ENCODE peak calls at places on chromosomes 5 and 9, in nine cellular contexts. O is CD4-positive, alpha-beta T cell; Q is ovary; C is OCI-LY7; X is dorsolateral prefrontal cortex; U is mesothelial cell of epicardium; I is stomach; R is natural killer cell; Z is WERI-Rb-1. A is an unnamed sample.

GRCh38 chr5:175216991-175217390 is 227.0 kb downstream of the DRD1 start:
- DNase-seq in Q (no peak), O (no peak), Z (no peak), X (no peak), C (no peak), R (no peak), I (no peak), U (no peak), A (no peak)

GRCh38 chr5:65721050-65721774 is 697 bp downstream of the SGTB start:
- DNase-seq in U (peak), Z (peak), Q (peak), X (peak), O (peak), C (peak), R (no peak), I (peak), A (peak)

GRCh38 chr5:138890686-138891085 is 15.6 kb upstream of the LRRTM2 start:
- DNase-seq in C (no peak), O (no peak), Z (no peak), U (no peak), I (no peak), R (no peak), Q (no peak), X (no peak), A (no peak)

GRCh38 chr5:181188700-181189362 is 16.2 kb downstream of the TRIM7 start:
- DNase-seq in R (peak), Q (peak), U (peak), I (peak), O (peak), C (peak), Z (peak), X (peak), A (peak)

GRCh38 chr5:138955013-138955660 is 80.0 kb upstream of the LRRTM2 start:
- DNase-seq in R (no peak), O (no peak), U (no peak), Q (no peak), Z (peak), C (no peak), I (peak), X (peak), A (no peak)

GRCh38 chr5:87263498-87263897 is 4.2 kb upstream of the RASA1 start:
- DNase-seq in C (no peak), X (no peak), O (no peak), R (no peak), I (no peak), Q (no peak), U (no peak), Z (no peak), A (no peak)

GRCh38 chr9:107635137-107635802 is 145.7 kb upstream of the KLF4 start:
- DNase-seq in O (no peak), U (no peak), I (no peak), R (no peak), X (no peak), C (no peak), Q (no peak), Z (no peak), A (no peak)

GRCh38 chr5:139816566-139816965 is 21.0 kb downstream of the PSD2 start:
- DNase-seq in Q (no peak), R (no peak), O (no peak), X (no peak), I (no peak), U (no peak), Z (no peak), C (no peak), A (no peak)

GRCh38 chr9:32128546-32128945 is 255.9 kb upstream of the ACO1 start:
- DNase-seq in X (no peak), I (no peak), O (no peak), R (no peak), Z (peak), Q (no peak), U (no peak), C (no peak), A (peak)

GRCh38 chr9:138098908-138099791 is 221.6 kb downstream of the CACNA1B start:
- DNase-seq in O (no peak), X (no peak), I (peak), Q (no peak), Z (no peak), U (peak), C (no peak), R (peak), A (no peak)

GRCh38 chr9:104091708-104092107 is 2.4 kb upstream of the SMC2 start:
- DNase-seq in Z (no peak), R (no peak), C (peak), U (no peak), I (no peak), O (no peak), Q (no peak), X (no peak), A (no peak)

GRCh38 chr9:32551491-32552049 is 557 bp upstream of the SMIM27 start:
- DNase-seq in U (peak), R (peak), O (peak), I (no peak), Z (peak), Q (peak), C (peak), X (no peak), A (peak)

GRCh38 chr5:31663519-31663918 is 24.6 kb downstream of the PDZD2 start:
- DNase-seq in O (no peak), R (no peak), U (no peak), C (no peak), Z (no peak), X (no peak), I (no peak), Q (no peak), A (no peak)

GRCh38 chr5:116543501-116543900 is 31.1 kb downstream of the SEMA6A start:
- DNase-seq in R (no peak), X (no peak), I (no peak), Z (no peak), Q (no peak), U (no peak), O (no peak), C (no peak), A (no peak)

GRCh38 chr5:131986161-131986912 is 25.1 kb downstream of the ACSL6 start:
- DNase-seq in C (no peak), Q (no peak), X (no peak), I (no peak), R (no peak), U (no peak), Z (no peak), O (no peak), A (no peak)

GRCh38 chr9:5971740-5972139 is 43.7 kb downstream of the RANBP6 start:
- DNase-seq in Z (no peak), I (no peak), O (no peak), R (no peak), X (no peak), C (no peak), U (no peak), Q (no peak), A (no peak)

GRCh38 chr5:37940931-37941623 is 101.2 kb upstream of the GDNF start:
- DNase-seq in X (no peak), R (no peak), I (no peak), Q (no peak), U (no peak), Z (no peak), O (no peak), C (no peak), A (no peak)

GRCh38 chr5:39219433-39219832 is at the start of gene FYB1:
- DNase-seq in R (no peak), I (no peak), Q (no peak), U (no peak), Z (no peak), O (no peak), C (no peak), X (no peak), A (no peak)

GRCh38 chr9:108784998-108785397 is 70.8 kb downstream of the ACTL7B start:
- DNase-seq in Q (no peak), O (no peak), Z (peak), C (no peak), U (no peak), X (no peak), R (no peak), I (no peak), A (no peak)

GRCh38 chr5:124698774-124699173 is 47.7 kb downstream of the ZNF608 start:
- DNase-seq in C (no peak), O (no peak), I (no peak), Q (no peak), R (no peak), U (no peak), Z (no peak), X (no peak), A (no peak)

GRCh38 chr5:149355688-149356087 is 2.2 kb upstream of the PCYOX1L start:
- DNase-seq in Z (no peak), C (no peak), O (no peak), Q (no peak), R (no peak), X (no peak), I (no peak), U (no peak), A (no peak)

GRCh38 chr5:166952055-166952454 is 1339.4 kb upstream of the WWC1 start:
- DNase-seq in R (no peak), C (no peak), Q (no peak), U (no peak), I (no peak), Z (no peak), O (no peak), X (no peak), A (peak)

GRCh38 chr5:78538240-78538850 is 110.2 kb downstream of the LHFPL2 start:
- DNase-seq in I (no peak), X (no peak), C (no peak), U (no peak), Q (no peak), R (no peak), Z (no peak), O (no peak), A (no peak)

GRCh38 chr5:86837610-86838009 is 219.9 kb downstream of the COX7C start:
- DNase-seq in R (no peak), Q (no peak), C (no peak), X (no peak), O (no peak), Z (no peak), I (no peak), U (no peak), A (no peak)

GRCh38 chr5:39543335-39543734 is 118.6 kb upstream of the DAB2 start:
- DNase-seq in Q (no peak), C (no peak), O (no peak), U (no peak), R (no peak), I (no peak), Z (no peak), X (no peak), A (no peak)

GRCh38 chr5:54803381-54804025 is 181.9 kb downstream of the ESM1 start:
- DNase-seq in C (no peak), U (no peak), Z (no peak), O (no peak), X (no peak), I (no peak), R (no peak), Q (no peak), A (no peak)

GRCh38 chr5:38725419-38725865 is 120.4 kb upstream of the OSMR start:
- DNase-seq in U (no peak), C (no peak), O (no peak), Q (no peak), X (peak), Z (no peak), R (no peak), I (no peak), A (no peak)

GRCh38 chr9:37420271-37421215 is 2.0 kb upstream of the GRHPR start:
- DNase-seq in X (no peak), I (no peak), Z (no peak), R (no peak), C (no peak), U (no peak), Q (no peak), O (no peak), A (no peak)

GRCh38 chr9:14312721-14313377 is 1.1 kb downstream of the NFIB start:
- DNase-seq in R (no peak), I (no peak), U (peak), O (no peak), X (no peak), Z (no peak), C (no peak), Q (peak), A (peak)

GRCh38 chr9:96031962-96032534 is 156.6 kb downstream of the ERCC6L2 start:
- DNase-seq in R (no peak), U (no peak), O (no peak), Z (no peak), I (no peak), X (no peak), C (no peak), Q (no peak), A (no peak)
- TF ChIP-seq CTCF in R (no peak), U (no peak), O (no peak), Z (no peak), I (no peak), X (no peak), C (no peak), Q (no peak), A (no peak)

GRCh38 chr5:6435356-6435755 is 13.3 kb upstream of the UBE2QL1 start:
- DNase-seq in C (peak), I (no peak), Q (no peak), U (no peak), O (no peak), X (no peak), R (no peak), Z (peak), A (peak)
- TF ChIP-seq CTCF in C (peak), I (no peak), Q (no peak), U (peak), O (no peak), X (peak), R (no peak), Z (peak), A (peak)

GRCh38 chr9:99349870-99350269 is 127.8 kb downstream of the SEC61B start:
- DNase-seq in Q (no peak), O (no peak), Z (no peak), R (no peak), U (no peak), X (no peak), C (no peak), I (no peak), A (no peak)

GRCh38 chr9:99350461-99350860 is 128.4 kb downstream of the SEC61B start:
- DNase-seq in C (no peak), Q (no peak), U (no peak), O (no peak), Z (no peak), R (no peak), X (no peak), I (no peak), A (no peak)

GRCh38 chr9:99352786-99353185 is 130.7 kb downstream of the SEC61B start:
- DNase-seq in I (no peak), X (no peak), C (no peak), O (no peak), R (no peak), Q (no peak), U (no peak), Z (no peak), A (no peak)

GRCh38 chr9:99353408-99353807 is 131.3 kb downstream of the SEC61B start:
- DNase-seq in Z (no peak), X (no peak), I (no peak), U (no peak), C (no peak), O (no peak), R (no peak), Q (no peak), A (no peak)

DNA sequence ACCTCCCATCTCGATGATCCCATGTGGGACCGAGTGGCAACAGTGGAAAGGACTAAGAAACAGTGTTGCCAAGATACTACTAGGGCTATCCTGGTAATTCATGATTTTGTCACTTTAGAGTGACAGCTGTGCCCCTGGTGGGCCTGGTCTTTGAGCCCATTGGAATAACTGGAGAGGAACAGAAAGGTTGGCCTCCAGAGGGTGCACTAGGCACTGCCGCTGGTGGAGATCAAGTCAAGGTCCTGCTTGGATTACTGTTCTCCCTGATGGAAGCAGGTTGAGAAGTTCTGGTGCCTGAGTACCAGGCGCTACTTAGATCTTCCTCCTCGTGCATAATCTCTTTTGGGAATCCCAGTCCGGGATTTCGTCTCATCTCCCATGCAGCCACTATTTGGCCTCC is 129.6 kb downstream of the SEC61B start:
- DNase-seq in C (peak), I (no peak), O (no peak), U (no peak), Z (no peak), X (no peak), Q (no peak), R (no peak), A (no peak)
- TF ChIP-seq CTCF in C (no peak), I (no peak), O (no peak), U (no peak), Z (peak), X (no peak), Q (no peak), R (no peak), A (no peak)

GRCh38 chr9:130058154-130058553 is 4.4 kb downstream of the GPR107 start:
- DNase-seq in U (no peak), I (no peak), X (no peak), O (no peak), C (no peak), R (no peak), Q (no peak), Z (no peak), A (no peak)
- TF ChIP-seq CTCF in U (peak), I (peak), X (peak), O (peak), C (peak), R (no peak), Q (no peak), Z (peak), A (peak)

GRCh38 chr9:35732185-35733108 is at the start of the genes CREB3 and TLN1:
- DNase-seq in R (peak), Z (peak), O (peak), X (peak), I (peak), C (peak), U (peak), Q (peak), A (peak)
- TF ChIP-seq CTCF in R (no peak), Z (peak), O (no peak), X (peak), I (no peak), C (peak), U (no peak), Q (no peak), A (no peak)

DNA sequence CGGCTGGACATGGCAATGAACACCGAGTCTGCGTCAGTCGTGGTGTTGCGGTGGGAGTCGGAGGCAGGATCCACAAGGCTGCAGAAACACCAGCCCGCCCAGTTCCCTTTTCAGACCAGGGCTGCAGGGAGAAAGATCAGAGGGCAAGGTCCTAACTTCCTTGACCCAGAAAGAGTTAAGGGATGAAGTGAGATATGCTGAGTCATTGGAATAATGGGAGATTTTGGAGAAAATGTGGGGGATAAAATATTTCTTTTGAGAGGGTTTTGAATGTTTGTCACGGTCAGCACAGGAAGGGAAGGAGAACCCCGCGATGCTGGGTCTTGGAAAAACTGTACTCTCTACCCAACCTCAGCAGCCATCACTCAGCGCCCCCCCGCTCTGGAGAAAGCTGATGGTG is 416.0 kb downstream of the ICE1 start:
- DNase-seq in O (no peak), Q (no peak), I (no peak), C (no peak), X (no peak), U (no peak), R (no peak), Z (no peak), A (no peak)
- TF ChIP-seq CTCF in O (no peak), Q (no peak), I (no peak), C (no peak), X (no peak), U (no peak), R (no peak), Z (no peak), A (no peak)

DNA sequence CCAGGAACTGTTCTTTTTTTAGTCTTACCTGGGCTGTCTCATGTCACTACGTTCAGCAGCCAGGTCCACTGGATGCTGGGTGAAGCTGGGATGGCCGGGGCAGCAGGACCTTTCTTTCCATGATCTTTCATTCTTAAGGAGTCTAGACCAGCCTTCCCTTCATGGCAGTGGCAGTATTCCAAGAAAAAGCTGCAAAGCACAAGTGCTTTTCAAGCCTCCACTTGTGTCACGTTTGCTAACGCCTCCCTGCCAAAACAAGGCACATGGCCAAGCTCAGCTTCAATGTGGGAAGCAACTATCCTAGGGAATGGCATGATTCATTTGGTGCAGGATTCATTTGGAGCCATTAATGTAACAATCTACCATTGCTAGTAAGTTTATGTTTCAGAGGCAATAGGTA is 94.8 kb downstream of the RCL1 start:
- DNase-seq in O (no peak), Q (peak), X (no peak), R (no peak), I (no peak), C (no peak), U (no peak), Z (no peak), A (no peak)
- TF ChIP-seq CTCF in O (no peak), Q (no peak), X (no peak), R (no peak), I (no peak), C (no peak), U (no peak), Z (no peak), A (no peak)

GRCh38 chr5:543755-544674 is 19.8 kb upstream of the SLC9A3 start:
- DNase-seq in Q (no peak), X (peak), R (no peak), C (peak), I (peak), U (no peak), O (peak), Z (no peak), A (peak)

GRCh38 chr5:541888-542692 is 17.8 kb upstream of the SLC9A3 start:
- DNase-seq in X (peak), Q (no peak), R (no peak), C (no peak), O (no peak), I (no peak), Z (no peak), U (no peak), A (peak)

GRCh38 chr5:541148-541887 is 17.1 kb upstream of the SLC9A3 start:
- DNase-seq in X (no peak), R (no peak), Z (no peak), C (peak), U (no peak), Q (no peak), O (no peak), I (no peak), A (no peak)

GRCh38 chr5:543351-543750 is 19.1 kb upstream of the SLC9A3 start:
- DNase-seq in I (no peak), Z (no peak), X (peak), O (no peak), U (no peak), R (no peak), C (no peak), Q (no peak), A (no peak)

DNA sequence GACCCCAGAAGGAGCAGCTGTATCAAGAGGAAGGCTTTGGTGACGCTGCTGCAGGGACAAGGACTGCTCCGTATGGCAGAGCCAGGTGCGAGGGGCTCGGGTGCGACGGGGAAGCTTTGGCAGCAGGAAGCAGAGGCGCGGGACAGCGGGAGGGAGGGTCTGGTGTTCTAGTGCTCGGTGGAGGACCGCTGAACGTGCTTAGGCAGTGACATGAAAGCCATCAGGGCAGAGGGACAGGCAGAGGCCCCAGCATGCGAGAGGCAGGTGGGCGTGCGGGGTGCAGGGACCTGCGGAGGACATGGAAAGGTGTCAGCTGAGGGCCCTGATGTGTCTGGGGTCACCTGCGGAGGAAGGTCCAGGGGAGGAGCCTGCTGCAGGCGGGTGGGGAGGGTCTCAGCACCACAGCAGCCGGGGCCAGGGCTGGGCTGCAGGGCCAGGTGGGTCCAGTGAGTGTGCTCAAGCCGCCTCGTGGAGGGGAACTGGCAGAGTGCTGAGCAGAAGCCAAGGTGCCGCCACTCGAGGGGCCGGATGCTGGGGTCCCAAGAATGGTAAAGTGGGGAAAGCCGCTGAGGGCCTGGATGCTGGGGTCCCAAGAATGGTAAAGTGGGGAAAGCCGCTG is 18.6 kb upstream of the SLC9A3 start:
- DNase-seq in Q (no peak), X (peak), C (no peak), I (no peak), U (no peak), Z (no peak), O (no peak), R (no peak), A (peak)
- TF ChIP-seq CTCF in Q (no peak), X (no peak), C (no peak), I (no peak), U (no peak), Z (no peak), O (no peak), R (no peak), A (no peak)

DNA sequence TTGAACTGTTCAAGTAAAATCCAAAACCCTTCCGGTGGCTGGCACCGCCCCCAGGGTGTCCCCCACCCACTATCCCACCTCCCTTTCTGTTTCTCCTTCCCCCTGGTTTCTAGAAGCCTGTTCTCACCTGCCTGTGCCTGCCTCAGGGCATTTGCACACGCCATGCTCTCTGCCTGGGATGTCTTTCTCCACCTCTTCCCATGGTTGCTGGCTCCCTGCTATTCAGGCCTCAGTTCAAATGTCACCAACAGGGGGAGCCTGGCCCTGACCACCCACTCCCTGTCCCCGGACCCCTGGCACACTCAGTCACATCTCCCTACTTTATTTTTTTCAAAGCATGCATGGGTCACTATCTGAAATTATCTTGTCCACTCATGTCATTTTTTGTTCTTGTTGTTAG is 39.9 kb upstream of the EEIG1 start:
- DNase-seq in Z (no peak), U (no peak), Q (no peak), X (no peak), I (no peak), R (no peak), O (no peak), C (no peak), A (peak)
- TF ChIP-seq CTCF in Z (peak), U (peak), Q (no peak), X (peak), I (no peak), R (no peak), O (no peak), C (peak), A (no peak)

A was measured in nephron progenitor cell.